ENCODE peak calls at places on chromosomes 5 and 9, in eight cellular contexts. R is mucosa of descending colon; Z is right lobe of liver; N is prostate gland; V is heart left ventricle; Y is CD4-positive, alpha-beta memory T cell; P is neuronal stem cell; D is left ventricle myocardium inferior. E is an unnamed sample. For H3K4me1, the result is how much of the 10 kb centered on the place peaks cover.

GRCh38 chr9:90300901-90301688 is 341.5 kb downstream of the DIRAS2 start:
- DNase-seq in R (peak), Z (no peak), N (no peak), V (peak), Y (no peak), P (no peak), D (peak), E (no peak)

GRCh38 chr5:139926797-139927503 is 116.1 kb downstream of the NRG2 start:
- DNase-seq in R (no peak), Z (no peak), N (no peak), V (no peak), Y (no peak), P (no peak), D (no peak), E (no peak)

GRCh38 chr9:107214915-107215314 is 68.2 kb upstream of the RAD23B start:
- DNase-seq in R (no peak), Z (no peak), N (no peak), V (no peak), Y (no peak), P (no peak), D (no peak), E (no peak)

GRCh38 chr5:79552984-79553383 is 39.0 kb upstream of the HOMER1 start:
- DNase-seq in R (no peak), Z (no peak), N (no peak), V (no peak), Y (peak), P (no peak), D (no peak), E (no peak)

GRCh38 chr9:136179101-136179616 is 25.8 kb downstream of the LHX3 start:
- DNase-seq in R (no peak), Z (no peak), N (no peak), V (no peak), Y (no peak), P (no peak), D (no peak), E (no peak)

GRCh38 chr9:3525836-3526165 is at the start of gene RFX3:
- DNase-seq in R (peak), Z (peak), N (peak), V (peak), Y (peak), P (peak), D (peak), E (peak)

GRCh38 chr5:88770290-88771257 is 112.4 kb downstream of the MEF2C start:
- DNase-seq in R (no peak), Z (no peak), N (no peak), V (no peak), Y (no peak), P (no peak), D (no peak), E (no peak)

GRCh38 chr5:139574641-139575312 is 13.6 kb downstream of the UBE2D2 start:
- DNase-seq in R (no peak), Z (no peak), N (no peak), V (no peak), Y (peak), P (no peak), D (no peak), E (peak)

GRCh38 chr9:104968025-104968982 is 40.3 kb upstream of the ABCA1 start:
- DNase-seq in R (peak), Z (peak), N (peak), V (peak), Y (peak), P (peak), D (peak), E (peak)

GRCh38 chr5:107383414-107383813 is 287.3 kb downstream of the EFNA5 start:
- DNase-seq in R (no peak), Z (no peak), N (no peak), V (no peak), Y (no peak), P (no peak), D (no peak), E (no peak)

GRCh38 chr9:136052991-136053756 is 41.9 kb downstream of the NACC2 start:
- DNase-seq in R (peak), Z (peak), N (no peak), V (peak), Y (no peak), P (no peak), D (no peak), E (peak)

GRCh38 chr9:8660383-8660782 is 860.8 kb upstream of the DMAC1 start:
- DNase-seq in R (no peak), Z (peak), N (peak), V (peak), Y (no peak), P (no peak), D (peak), E (no peak)

GRCh38 chr5:132437604-132438275 is 52.8 kb downstream of the IRF1 start:
- DNase-seq in R (peak), Z (peak), N (no peak), V (peak), Y (peak), P (no peak), D (peak), E (no peak)

GRCh38 chr5:139668064-139668880 is 20.1 kb downstream of the CXXC5 start:
- DNase-seq in R (no peak), Z (no peak), N (no peak), V (no peak), Y (peak), P (no peak), D (peak), E (peak)

GRCh38 chr5:86461169-86461956 is 156.4 kb upstream of the COX7C start:
- DNase-seq in R (no peak), Z (no peak), N (no peak), V (no peak), Y (no peak), P (no peak), D (no peak), E (no peak)

GRCh38 chr9:16178294-16178693 is 625.5 kb downstream of the CCDC171 start:
- DNase-seq in R (no peak), Z (no peak), N (no peak), V (no peak), Y (no peak), P (no peak), D (no peak), E (no peak)

GRCh38 chr5:139639619-139640431 is 8.3 kb upstream of the CXXC5 start:
- DNase-seq in R (no peak), Z (peak), N (no peak), V (peak), Y (no peak), P (no peak), D (no peak), E (no peak)

GRCh38 chr9:31347082-31347617 is 1037.3 kb upstream of the ACO1 start:
- DNase-seq in R (no peak), Z (no peak), N (no peak), V (no peak), Y (peak), P (no peak), D (no peak), E (no peak)

GRCh38 chr5:60177596-60177995 is 284.1 kb upstream of the PDE4D start:
- DNase-seq in R (no peak), Z (no peak), N (no peak), V (no peak), Y (no peak), P (no peak), D (no peak), E (no peak)

GRCh38 chr9:114662081-114662989 is 4.7 kb upstream of the TEX53 start:
- DNase-seq in R (no peak), Z (peak), N (no peak), V (no peak), Y (peak), P (peak), D (no peak), E (peak)

GRCh38 chr9:5799314-5799713 is 33.6 kb downstream of the ERMP1 start:
- DNase-seq in R (no peak), Z (no peak), N (peak), V (no peak), Y (peak), P (no peak), D (no peak), E (peak)

GRCh38 chr5:17065468-17065867 is 129.4 kb upstream of the MYO10 start:
- DNase-seq in R (no peak), Z (no peak), N (no peak), V (no peak), Y (no peak), P (no peak), D (peak), E (no peak)
- H3K4me1 ChIP-seq in R (under half), Z (under half), N (under half), V (under half), Y (under half), P (under half), D (under half), E (under half)

GRCh38 chr9:95499847-95500246 is 16.9 kb downstream of the PTCH1 start:
- DNase-seq in R (no peak), Z (no peak), N (no peak), V (no peak), Y (no peak), P (no peak), D (no peak), E (no peak)
- H3K4me1 ChIP-seq in R (under half), Z (under half), N (under half), V (under half), Y (under half), P (under half), D (half or more), E (under half)

GRCh38 chr9:133151601-133152525 is 11.9 kb downstream of the GBGT1 start:
- DNase-seq in R (peak), Z (no peak), N (no peak), V (no peak), Y (no peak), P (no peak), D (no peak), E (no peak)
- H3K4me1 ChIP-seq in R (under half), Z (under half), N (under half), V (under half), Y (under half), P (under half), D (under half), E (under half)

GRCh38 chr9:111477677-111478076 is 6.5 kb downstream of the ECPAS start:
- DNase-seq in R (no peak), Z (no peak), N (no peak), V (no peak), Y (no peak), P (no peak), D (no peak), E (no peak)
- H3K4me1 ChIP-seq in R (under half), Z (under half), N (under half), V (under half), Y (under half), P (under half), D (half or more), E (under half)

GRCh38 chr5:77310494-77311216 is 100.2 kb downstream of the PDE8B start:
- DNase-seq in R (no peak), Z (no peak), N (no peak), V (no peak), Y (no peak), P (no peak), D (no peak), E (no peak)

GRCh38 chr5:77306531-77306930 is 96.1 kb downstream of the PDE8B start:
- DNase-seq in R (no peak), Z (no peak), N (no peak), V (no peak), Y (no peak), P (no peak), D (no peak), E (no peak)

GRCh38 chr5:77311217-77311571 is 100.7 kb downstream of the PDE8B start:
- DNase-seq in R (no peak), Z (no peak), N (no peak), V (no peak), Y (no peak), P (no peak), D (no peak), E (no peak)

GRCh38 chr5:77308154-77308960 is 97.9 kb downstream of the PDE8B start:
- DNase-seq in R (no peak), Z (no peak), N (no peak), V (no peak), Y (no peak), P (no peak), D (no peak), E (no peak)

DNA sequence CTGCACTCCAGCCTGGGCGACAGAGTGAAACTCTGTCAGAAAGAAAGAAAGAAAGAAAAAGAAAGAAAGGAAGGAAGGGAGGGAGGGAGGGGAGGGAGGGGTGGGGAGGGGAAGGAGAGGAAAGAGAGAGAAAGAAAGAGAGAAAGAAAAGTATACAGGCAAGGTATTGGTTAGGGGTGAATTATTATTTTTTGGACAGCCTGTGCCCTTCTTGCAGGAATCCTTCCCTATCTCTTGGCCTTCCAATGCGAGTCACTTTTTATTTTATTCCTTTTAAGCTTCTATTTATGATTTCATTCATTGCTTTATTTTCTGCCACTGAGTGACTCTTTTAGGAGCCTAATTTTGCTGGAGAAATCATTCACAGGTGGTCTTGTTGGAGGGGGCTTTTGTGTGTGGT is 98.7 kb downstream of the PDE8B start:
- DNase-seq in R (no peak), Z (no peak), N (no peak), V (no peak), Y (no peak), P (no peak), D (no peak), E (no peak)
- H3K4me1 ChIP-seq in R (under half), Z (under half), N (under half), V (under half), Y (under half), P (under half), D (under half), E (under half)

GRCh38 chr9:131396626-131397025 is 2.7 kb downstream of the PRRC2B start:
- DNase-seq in R (no peak), Z (no peak), N (no peak), V (no peak), Y (no peak), P (no peak), D (no peak), E (no peak)
- H3K4me1 ChIP-seq in R (under half), Z (under half), N (under half), V (half or more), Y (half or more), P (under half), D (half or more), E (under half)

GRCh38 chr9:113580954-113581311 is 117.4 kb downstream of the RGS3 start:
- DNase-seq in R (no peak), Z (no peak), N (no peak), V (no peak), Y (no peak), P (no peak), D (no peak), E (no peak)
- H3K4me1 ChIP-seq in R (under half), Z (under half), N (under half), V (half or more), Y (half or more), P (under half), D (half or more), E (under half)

GRCh38 chr5:134508521-134509195 is 16.8 kb upstream of the JADE2 start:
- DNase-seq in R (no peak), Z (no peak), N (no peak), V (no peak), Y (no peak), P (no peak), D (no peak), E (no peak)

GRCh38 chr5:134510970-134511795 is 14.3 kb upstream of the JADE2 start:
- DNase-seq in R (no peak), Z (no peak), N (no peak), V (no peak), Y (no peak), P (no peak), D (no peak), E (no peak)

GRCh38 chr5:134507495-134507894 is 18.0 kb upstream of the JADE2 start:
- DNase-seq in R (no peak), Z (no peak), N (no peak), V (no peak), Y (no peak), P (no peak), D (no peak), E (no peak)

GRCh38 chr5:134511796-134512660 is 13.4 kb upstream of the JADE2 start:
- DNase-seq in R (peak), Z (peak), N (no peak), V (peak), Y (no peak), P (no peak), D (peak), E (peak)

GRCh38 chr5:134509308-134510040 is 16.0 kb upstream of the JADE2 start:
- DNase-seq in R (no peak), Z (no peak), N (no peak), V (no peak), Y (no peak), P (no peak), D (no peak), E (no peak)
- H3K4me1 ChIP-seq in R (under half), Z (under half), N (under half), V (under half), Y (under half), P (under half), D (half or more), E (under half)

DNA sequence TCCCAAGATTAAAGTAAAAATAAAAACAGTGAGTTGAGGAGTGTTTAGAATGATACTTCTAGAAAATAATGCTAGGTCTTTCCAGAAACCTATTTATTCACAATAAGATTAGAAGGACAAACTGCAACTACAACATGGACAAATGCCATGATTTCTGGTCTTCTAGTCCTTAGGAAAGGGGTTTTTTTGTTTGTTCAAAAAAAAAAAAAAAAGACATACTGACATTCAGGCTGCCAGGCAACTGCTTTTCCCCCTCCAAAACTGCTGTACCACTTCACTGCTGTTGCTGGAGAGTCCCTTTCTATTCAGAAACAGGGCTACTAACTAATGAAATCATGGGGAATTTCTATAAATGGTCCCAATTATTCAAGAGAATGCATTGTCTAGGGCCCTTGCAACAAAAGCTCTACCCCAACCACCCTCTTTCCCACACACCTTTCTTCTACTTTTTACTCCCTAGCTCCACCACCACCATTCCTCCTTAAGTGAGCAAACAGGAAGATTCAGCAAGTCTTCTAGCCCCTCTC is 14.0 kb downstream of the ZNF608 start:
- DNase-seq in R (no peak), Z (no peak), N (no peak), V (no peak), Y (no peak), P (no peak), D (no peak), E (peak)
- H3K4me1 ChIP-seq in R (under half), Z (under half), N (under half), V (under half), Y (under half), P (under half), D (under half), E (half or more)